ENCODE peak calls at places on chromosomes 4 and X, in seven cellular contexts. W is naive thymus-derived CD8-positive, alpha-beta T cell; L is Daoy; V is fibroblast of mammary gland; B is T-helper 1 cell; J is activated T-cell treated with anti-CD3 and anti-CD28 coated beads, Interleukin-2, amount 50 U/mL, for 72 hours; H is neural crest cell. S is an unnamed sample.

GRCh38 chrX:153871946-153872878 is 13.8 kb downstream of the L1CAM start:
- DNase-seq in L (no peak), W (no peak), V (no peak), J (no peak), H (no peak), B (no peak), S (no peak)

GRCh38 chrX:53125506-53125905 is 31.6 kb downstream of the KANTR start:
- DNase-seq in V (peak), L (no peak), H (no peak), W (no peak), J (no peak), B (no peak), S (peak)

GRCh38 chr4:26204911-26205368 is 115.9 kb upstream of the RBPJ start:
- DNase-seq in V (no peak), J (no peak), W (no peak), B (no peak), L (no peak), H (no peak), S (no peak)

GRCh38 chr4:126358041-126358440 is 1043.3 kb downstream of the FAT4 start:
- DNase-seq in B (no peak), J (no peak), V (no peak), H (no peak), W (no peak), L (no peak), S (no peak)

GRCh38 chr4:102104278-102104677 is 241.0 kb downstream of the SLC39A8 start:
- DNase-seq in V (no peak), W (no peak), L (no peak), H (no peak), B (no peak), J (no peak), S (no peak)

GRCh38 chrX:20205927-20206708 is 60.6 kb downstream of the RPS6KA3 start:
- DNase-seq in H (no peak), V (no peak), B (no peak), L (no peak), J (no peak), W (no peak), S (no peak)

GRCh38 chrX:150219374-150220185 is 143.5 kb upstream of the MAMLD1 start:
- DNase-seq in H (no peak), W (no peak), V (peak), B (no peak), L (peak), J (peak), S (peak)

GRCh38 chr4:39763714-39764572 is 66.0 kb downstream of the UBE2K start:
- DNase-seq in H (no peak), L (no peak), J (no peak), W (no peak), V (no peak), B (no peak), S (no peak)

GRCh38 chr4:9762823-9763475 is 18.5 kb upstream of the DRD5 start:
- DNase-seq in B (no peak), J (peak), W (peak), V (peak), L (peak), H (peak), S (peak)

GRCh38 chr4:165204462-165204830 is 2.9 kb upstream of the KLHL2 start:
- DNase-seq in L (no peak), H (no peak), V (peak), J (peak), W (no peak), B (no peak), S (peak)

GRCh38 chrX:68433155-68433980 is at the start of gene OPHN1:
- DNase-seq in H (peak), W (no peak), B (no peak), V (peak), J (peak), L (peak), S (peak)

GRCh38 chr4:149029056-149029651 is 586.9 kb upstream of the NR3C2 start:
- DNase-seq in V (peak), J (no peak), H (no peak), L (no peak), W (no peak), B (no peak), S (peak)

GRCh38 chr4:107472265-107472948 is 247.6 kb downstream of the PAPSS1 start:
- DNase-seq in L (no peak), B (no peak), J (no peak), H (no peak), V (no peak), W (no peak), S (no peak)

GRCh38 chr4:133581971-133582619 is 433.0 kb downstream of the PCDH10 start:
- DNase-seq in J (no peak), H (no peak), L (no peak), B (no peak), V (no peak), W (no peak), S (no peak)

GRCh38 chr4:59664771-59665170 is 1535.4 kb upstream of the ADGRL3 start:
- DNase-seq in B (no peak), L (no peak), V (no peak), W (no peak), H (no peak), J (no peak), S (no peak)

GRCh38 chrX:107029752-107030151 is 29.7 kb upstream of the MORC4 start:
- DNase-seq in V (no peak), L (no peak), H (no peak), B (no peak), J (no peak), W (no peak), S (no peak)

GRCh38 chr4:189001971-189002450 is 862.8 kb downstream of the TRIML1 start:
- DNase-seq in L (peak), J (no peak), V (no peak), W (no peak), H (no peak), B (no peak), S (no peak)

GRCh38 chr4:7630559-7631287 is 196.0 kb upstream of the PSAPL1 start:
- DNase-seq in W (no peak), B (no peak), H (no peak), L (peak), J (no peak), V (peak), S (peak)

GRCh38 chr4:8393593-8394038 is 46.9 kb downstream of the ACOX3 start:
- DNase-seq in V (peak), L (peak), W (no peak), B (no peak), J (no peak), H (peak), S (peak)

GRCh38 chr4:186132577-186133277 is 28.2 kb downstream of the FAM149A start:
- DNase-seq in V (peak), H (peak), L (peak), W (no peak), J (no peak), B (no peak), S (peak)

GRCh38 chr4:164439037-164439436 is 314.9 kb upstream of the SMIM31 start:
- DNase-seq in J (no peak), H (no peak), W (no peak), L (peak), V (no peak), B (no peak), S (no peak)